ENCODE peak calls at places on chromosomes 2 and 18, in eight cellular contexts. S, U, R, N, H, V, Z and T are unnamed samples.

GRCh38 chr2:232325324-232326273 is 53.0 kb upstream of the ALPP start:
- DNase-seq in S (peak; percentile 57), U (no peak), R (peak; percentile 88), N (peak; percentile 77), H (peak; percentile 68), V (peak; percentile 7), Z (peak; percentile 54), T (peak; percentile 67)

GRCh38 chr2:158460632-158461297 is 4.0 kb downstream of the PKP4 start:
- DNase-seq in S (no peak), U (no peak), R (no peak), N (no peak), H (no peak), V (no peak), Z (no peak), T (no peak)

GRCh38 chr2:162073776-162074578 is at the start of gene DPP4:
- DNase-seq in S (peak; percentile 45), U (peak; percentile 19), R (peak; percentile 83), N (peak; percentile 38), H (peak; percentile 63), V (no peak), Z (peak; percentile 33), T (peak; percentile 31)

GRCh38 chr2:8729939-8730338 is 48.1 kb downstream of the ID2 start:
- DNase-seq in S (peak; percentile 73), U (no peak), R (no peak), N (peak; percentile 29), H (no peak), V (no peak), Z (no peak), T (no peak)

GRCh38 chr2:55277310-55277709 is 8.3 kb upstream of the MTIF2 start:
- DNase-seq in S (no peak), U (no peak), R (no peak), N (no peak), H (no peak), V (no peak), Z (no peak), T (no peak)

GRCh38 chr2:128233790-128234395 is 84.8 kb downstream of the HS6ST1 start:
- DNase-seq in S (no peak), U (no peak), R (no peak), N (no peak), H (no peak), V (no peak), Z (no peak), T (no peak)

GRCh38 chr2:938181-939005 is 12.3 kb upstream of the SNTG2 start:
- DNase-seq in S (no peak), U (no peak), R (peak; percentile 36), N (no peak), H (no peak), V (no peak), Z (no peak), T (no peak)

GRCh38 chr2:99832921-99833320 is 309.5 kb downstream of the AFF3 start:
- DNase-seq in S (no peak), U (no peak), R (no peak), N (no peak), H (no peak), V (no peak), Z (no peak), T (no peak)

GRCh38 chr2:69561041-69561550 is 82.4 kb downstream of the AAK1 start:
- DNase-seq in S (no peak), U (no peak), R (no peak), N (no peak), H (no peak), V (no peak), Z (no peak), T (no peak)

GRCh38 chr18:9905401-9905922 is 8.4 kb upstream of the VAPA start:
- DNase-seq in S (no peak), U (no peak), R (no peak), N (no peak), H (no peak), V (no peak), Z (no peak), T (no peak)

GRCh38 chr18:41761329-41762028 is 193.6 kb upstream of the PIK3C3 start:
- DNase-seq in S (no peak), U (no peak), R (no peak), N (no peak), H (no peak), V (peak; percentile 55), Z (no peak), T (no peak)

GRCh38 chr18:75408554-75409506 is 18.7 kb downstream of the SMIM21 start:
- DNase-seq in S (no peak), U (no peak), R (no peak), N (no peak), H (no peak), V (peak; percentile 88), Z (no peak), T (no peak)

GRCh38 chr2:65554765-65555561 is 122.6 kb upstream of the SPRED2 start:
- DNase-seq in S (no peak), U (no peak), R (no peak), N (no peak), H (no peak), V (no peak), Z (no peak), T (no peak)

GRCh38 chr2:239778042-239778811 is 246.9 kb downstream of the NDUFA10 start:
- DNase-seq in S (no peak), U (no peak), R (peak; percentile 21), N (no peak), H (no peak), V (no peak), Z (no peak), T (no peak)

GRCh38 chr18:56459451-56459777 is 179.0 kb downstream of the TXNL1 start:
- DNase-seq in S (no peak), U (no peak), R (no peak), N (no peak), H (no peak), V (no peak), Z (no peak), T (no peak)

DNA sequence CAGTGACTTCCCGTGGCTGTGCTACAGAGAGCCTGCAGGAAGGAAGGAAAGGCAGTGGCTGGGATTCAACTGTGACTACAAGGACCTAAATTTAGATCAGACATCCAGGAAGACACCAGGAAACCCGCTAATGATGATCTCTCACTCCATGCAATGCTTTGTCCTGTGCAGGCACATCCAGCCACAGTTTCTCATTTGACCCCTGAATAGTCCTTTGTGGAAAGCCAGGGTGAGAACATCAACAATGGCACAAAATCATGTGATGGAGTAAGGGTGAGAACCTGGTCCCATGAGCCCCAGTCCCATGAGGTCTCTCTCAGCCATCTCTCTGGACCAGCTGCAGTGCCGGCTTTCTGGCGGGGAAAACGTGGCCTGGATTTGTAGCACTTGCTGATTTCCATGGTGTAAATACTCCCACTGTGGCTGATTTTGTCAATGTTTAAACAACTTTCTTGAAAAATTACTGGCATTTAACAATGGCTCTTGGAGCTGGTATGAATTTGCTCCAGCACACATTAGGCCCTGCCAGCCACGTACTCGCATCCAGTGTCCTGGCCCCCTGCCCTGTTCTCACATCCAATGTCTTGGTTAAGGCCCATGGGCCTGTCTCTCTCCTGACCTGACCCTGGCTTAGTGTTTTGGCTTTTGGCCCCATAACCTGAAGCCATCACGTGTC is 159.0 kb upstream of the HAAO start:
- DNase-seq in S (peak; percentile 72), U (no peak), R (no peak), N (peak; percentile 52), H (no peak), V (no peak), Z (no peak), T (no peak)
- H3K27ac ChIP-seq in S (peak overlapping the region; percentile 40), U (no peak overlapping the region), R (no peak overlapping the region), N (peak overlapping the region; percentile 56), H (no peak overlapping the region), V (no peak overlapping the region), Z (peak overlapping the region; percentile 2), T (no peak overlapping the region)

DNA sequence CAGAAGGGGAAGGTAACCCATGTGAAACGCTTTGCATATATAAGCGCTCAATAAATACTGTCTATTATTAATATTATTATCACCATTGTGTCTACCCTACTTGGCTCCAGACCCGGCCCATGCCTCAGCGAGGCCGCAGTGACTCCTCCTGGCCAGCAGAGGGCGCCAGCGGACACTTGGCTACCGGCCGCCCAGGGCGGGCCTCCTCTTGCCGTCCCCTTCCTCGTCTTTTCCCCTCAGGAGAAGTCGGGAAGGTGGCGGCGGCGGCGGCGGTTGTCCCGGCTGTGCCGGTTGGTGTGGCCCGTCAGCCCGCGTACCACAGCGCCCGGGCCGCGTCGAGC is at the start of gene AGFG1:
- DNase-seq in S (peak; percentile 85), U (peak; percentile 73), R (peak; percentile 97), N (peak; percentile 87), H (peak; percentile 87), V (peak; percentile 42), Z (peak; percentile 79), T (peak; percentile 87)
- TF ChIP-seq CTCF in S (peak; percentile 99), U (peak; percentile 90), R (peak; percentile 100), N (peak; percentile 99), H (peak; percentile 99), V (peak; percentile 99), Z (peak; percentile 96), T (peak; percentile 90)

DNA sequence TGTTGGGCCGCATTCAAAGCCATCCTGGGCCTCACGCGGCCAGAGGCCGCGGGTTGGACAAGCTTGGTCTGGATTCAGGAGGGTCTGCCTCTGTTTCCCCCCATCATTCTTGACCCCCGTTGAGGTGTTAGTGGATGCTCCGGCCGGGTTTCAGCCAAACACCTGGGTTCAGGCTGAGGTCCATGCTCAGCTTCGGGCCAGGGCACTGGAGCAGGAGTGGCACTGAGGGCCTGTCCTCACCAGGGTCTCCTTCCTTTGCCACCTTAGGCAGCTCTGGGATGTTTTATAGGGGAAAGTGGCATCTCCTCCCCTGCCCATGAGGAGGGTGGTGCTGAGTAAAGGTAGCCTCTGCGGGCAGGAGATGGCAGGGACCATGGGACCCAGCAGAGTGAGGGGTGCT is 76.9 kb upstream of the SMAD2 start:
- DNase-seq in S (no peak), U (no peak), R (no peak), N (no peak), H (no peak), V (no peak), Z (no peak), T (no peak)
- H3K4me3 ChIP-seq in S (no peak overlapping the region), U (no peak overlapping the region), R (peak overlapping the region; percentile 66), N (no peak overlapping the region), H (no peak overlapping the region), V (peak overlapping the region; percentile 60), Z (no peak overlapping the region), T (no peak overlapping the region)

GRCh38 chr2:136234261-136234660 is 116.3 kb upstream of the CXCR4 start:
- DNase-seq in S (no peak), U (no peak), R (no peak), N (no peak), H (no peak), V (no peak), Z (no peak), T (no peak)

GRCh38 chr2:136233315-136233714 is 115.4 kb upstream of the CXCR4 start:
- DNase-seq in S (no peak), U (no peak), R (no peak), N (no peak), H (no peak), V (no peak), Z (no peak), T (no peak)

GRCh38 chr2:136238214-136238551 is 120.2 kb upstream of the CXCR4 start:
- DNase-seq in S (no peak), U (peak; percentile 19), R (no peak), N (no peak), H (no peak), V (no peak), Z (no peak), T (no peak)

GRCh38 chr2:136238552-136239346 is 120.8 kb upstream of the CXCR4 start:
- DNase-seq in S (no peak), U (peak; percentile 32), R (peak; percentile 56), N (no peak), H (no peak), V (no peak), Z (no peak), T (peak; percentile 81)

GRCh38 chr2:136235451-136236418 is 117.8 kb upstream of the CXCR4 start:
- DNase-seq in S (no peak), U (no peak), R (no peak), N (no peak), H (no peak), V (no peak), Z (no peak), T (no peak)
- H3K27ac ChIP-seq in S (no peak overlapping the region), U (no peak overlapping the region), R (no peak overlapping the region), N (no peak overlapping the region), H (no peak overlapping the region), V (no peak overlapping the region), Z (no peak overlapping the region), T (no peak overlapping the region)